ENCODE peak calls at places on chromosomes 5 and 9, in five cellular contexts. One of them, this sample, is unnamed.

GRCh38 chr5:31962321-31962720 is 211.8 kb downstream of the GOLPH3 start:
- DNase-seq in GM12878: no peak
- DNase-seq in K562: no peak
- DNase-seq in SK-N-SH: peak
- DNase-seq in HepG2: no peak
- DNase-seq in this sample: no peak

GRCh38 chr5:176542135-176542595 is 5.0 kb upstream of the RNF44 start:
- DNase-seq in GM12878: no peak
- DNase-seq in K562: peak
- DNase-seq in SK-N-SH: no peak
- DNase-seq in HepG2: no peak
- DNase-seq in this sample: no peak

GRCh38 chr5:177994063-177994462 is 2.0 kb downstream of the PROP1 start:
- DNase-seq in GM12878: no peak
- DNase-seq in K562: no peak
- DNase-seq in SK-N-SH: no peak
- DNase-seq in HepG2: no peak
- DNase-seq in this sample: no peak

GRCh38 chr9:123282343-123283047 is 14.1 kb upstream of the STRBP start:
- DNase-seq in GM12878: no peak
- DNase-seq in K562: no peak
- DNase-seq in SK-N-SH: no peak
- DNase-seq in HepG2: no peak
- DNase-seq in this sample: no peak

GRCh38 chr9:132987021-132987620 is 8.6 kb downstream of the GFI1B start:
- DNase-seq in GM12878: no peak
- DNase-seq in K562: no peak
- DNase-seq in SK-N-SH: no peak
- DNase-seq in HepG2: no peak
- DNase-seq in this sample: no peak

GRCh38 chr9:5858833-5859232 is 25.9 kb upstream of the ERMP1 start:
- DNase-seq in GM12878: no peak
- DNase-seq in K562: no peak
- DNase-seq in SK-N-SH: no peak
- DNase-seq in HepG2: no peak
- DNase-seq in this sample: no peak

GRCh38 chr9:87324613-87325194 is 173.0 kb upstream of the DAPK1 start:
- DNase-seq in GM12878: peak
- DNase-seq in K562: peak
- DNase-seq in SK-N-SH: peak
- DNase-seq in HepG2: peak
- DNase-seq in this sample: peak

GRCh38 chr5:56077796-56078233 is 83.1 kb upstream of the IL6ST start:
- DNase-seq in GM12878: peak
- DNase-seq in K562: no peak
- DNase-seq in SK-N-SH: no peak
- DNase-seq in HepG2: no peak
- DNase-seq in this sample: no peak

GRCh38 chr5:73039082-73039481 is 81.3 kb upstream of the TMEM171 start:
- DNase-seq in GM12878: no peak
- DNase-seq in K562: peak
- DNase-seq in SK-N-SH: no peak
- DNase-seq in HepG2: no peak
- DNase-seq in this sample: peak

GRCh38 chr5:169978744-169979143 is 1.6 kb downstream of the INSYN2B start:
- DNase-seq in GM12878: no peak
- DNase-seq in K562: no peak
- DNase-seq in SK-N-SH: no peak
- DNase-seq in HepG2: no peak
- DNase-seq in this sample: no peak

GRCh38 chr9:75226403-75227139 is 138.3 kb downstream of the OSTF1 start:
- DNase-seq in GM12878: no peak
- DNase-seq in K562: no peak
- DNase-seq in SK-N-SH: no peak
- DNase-seq in HepG2: no peak
- DNase-seq in this sample: no peak

GRCh38 chr5:118863345-118863744 is 125.0 kb downstream of the DTWD2 start:
- DNase-seq in GM12878: no peak
- DNase-seq in K562: no peak
- DNase-seq in SK-N-SH: no peak
- DNase-seq in HepG2: no peak
- DNase-seq in this sample: peak

GRCh38 chr9:112007575-112008240 is 111.1 kb downstream of the UGCG start:
- DNase-seq in GM12878: no peak
- DNase-seq in K562: no peak
- DNase-seq in SK-N-SH: no peak
- DNase-seq in HepG2: no peak
- DNase-seq in this sample: no peak

GRCh38 chr9:14313951-14314423 is at the start of gene NFIB:
- DNase-seq in GM12878: no peak
- DNase-seq in K562: peak
- DNase-seq in SK-N-SH: peak
- DNase-seq in HepG2: peak
- DNase-seq in this sample: peak

GRCh38 chr5:145953202-145953601 is 16.8 kb downstream of the SH3RF2 start:
- DNase-seq in GM12878: no peak
- DNase-seq in K562: no peak
- DNase-seq in SK-N-SH: no peak
- DNase-seq in HepG2: no peak
- DNase-seq in this sample: no peak

GRCh38 chr5:6176294-6176693 is 202.1 kb downstream of the MED10 start:
- DNase-seq in GM12878: no peak
- DNase-seq in K562: no peak
- DNase-seq in SK-N-SH: no peak
- DNase-seq in HepG2: no peak
- DNase-seq in this sample: no peak

GRCh38 chr5:173888473-173889135 is 455 bp downstream of the CPEB4 start:
- DNase-seq in GM12878: no peak
- DNase-seq in K562: peak
- DNase-seq in SK-N-SH: peak
- DNase-seq in HepG2: no peak
- DNase-seq in this sample: peak

GRCh38 chr5:100546041-100546440 is 10.9 kb downstream of the FAM174A start:
- DNase-seq in GM12878: no peak
- DNase-seq in K562: no peak
- DNase-seq in SK-N-SH: no peak
- DNase-seq in HepG2: no peak
- DNase-seq in this sample: no peak

GRCh38 chr5:107516452-107517184 is 154.1 kb downstream of the EFNA5 start:
- DNase-seq in GM12878: no peak
- DNase-seq in K562: no peak
- DNase-seq in SK-N-SH: no peak
- DNase-seq in HepG2: no peak
- DNase-seq in this sample: peak

GRCh38 chr5:168295574-168296201 is 4.2 kb downstream of the WWC1 start:
- DNase-seq in GM12878: no peak
- DNase-seq in K562: no peak
- DNase-seq in SK-N-SH: peak
- DNase-seq in HepG2: no peak
- DNase-seq in this sample: peak

GRCh38 chr5:134028496-134028895 is 23.7 kb upstream of the VDAC1 start:
- DNase-seq in GM12878: no peak
- DNase-seq in K562: no peak
- DNase-seq in SK-N-SH: no peak
- DNase-seq in HepG2: no peak
- DNase-seq in this sample: no peak

GRCh38 chr5:168836603-168837245 is 257.6 kb upstream of the PANK3 start:
- DNase-seq in GM12878: no peak
- DNase-seq in K562: no peak
- DNase-seq in SK-N-SH: no peak
- DNase-seq in HepG2: no peak
- DNase-seq in this sample: no peak

GRCh38 chr5:166117062-166117743 is 2174.2 kb upstream of the WWC1 start:
- DNase-seq in GM12878: no peak
- DNase-seq in K562: no peak
- DNase-seq in SK-N-SH: no peak
- DNase-seq in HepG2: no peak
- DNase-seq in this sample: no peak

GRCh38 chr9:105877719-105878118 is 183.4 kb downstream of the TMEM38B start:
- DNase-seq in GM12878: peak
- DNase-seq in K562: no peak
- DNase-seq in SK-N-SH: no peak
- DNase-seq in HepG2: no peak
- DNase-seq in this sample: no peak

GRCh38 chr5:1789838-1790462 is 9.7 kb downstream of the MRPL36 start:
- DNase-seq in GM12878: no peak
- DNase-seq in K562: no peak
- DNase-seq in SK-N-SH: no peak
- DNase-seq in HepG2: no peak
- DNase-seq in this sample: peak

GRCh38 chr5:131430794-131431193 is 166.9 kb downstream of the CDC42SE2 start:
- DNase-seq in GM12878: no peak
- DNase-seq in K562: no peak
- DNase-seq in SK-N-SH: no peak
- DNase-seq in HepG2: no peak
- DNase-seq in this sample: peak

GRCh38 chr5:135995979-135996378 is 32.8 kb upstream of the TGFBI start:
- DNase-seq in GM12878: no peak
- DNase-seq in K562: no peak
- DNase-seq in SK-N-SH: no peak
- DNase-seq in HepG2: no peak
- DNase-seq in this sample: no peak

GRCh38 chr5:133029321-133029720 is 3.0 kb upstream of the ZCCHC10 start:
- DNase-seq in GM12878: no peak
- DNase-seq in K562: no peak
- DNase-seq in SK-N-SH: no peak
- DNase-seq in HepG2: no peak
- DNase-seq in this sample: no peak

GRCh38 chr5:101942321-101942882 is 353.7 kb downstream of the SLCO4C1 start:
- DNase-seq in GM12878: no peak
- DNase-seq in K562: peak
- DNase-seq in SK-N-SH: peak
- DNase-seq in HepG2: peak
- DNase-seq in this sample: no peak

GRCh38 chr5:65394078-65394477 is 87.6 kb downstream of the ADAMTS6 start:
- DNase-seq in GM12878: no peak
- DNase-seq in K562: no peak
- DNase-seq in SK-N-SH: no peak
- DNase-seq in HepG2: peak
- DNase-seq in this sample: peak

GRCh38 chr5:77409870-77410621 is 82.1 kb downstream of the WDR41 start:
- DNase-seq in GM12878: no peak
- DNase-seq in K562: no peak
- DNase-seq in SK-N-SH: no peak
- DNase-seq in HepG2: no peak
- DNase-seq in this sample: no peak

GRCh38 chr5:54091416-54092130 is 218.8 kb downstream of the ARL15 start:
- DNase-seq in GM12878: no peak
- DNase-seq in K562: no peak
- DNase-seq in SK-N-SH: no peak
- DNase-seq in HepG2: no peak
- DNase-seq in this sample: no peak

GRCh38 chr5:32311404-32312193 is 1.1 kb downstream of the MTMR12 start:
- DNase-seq in GM12878: no peak
- DNase-seq in K562: peak
- DNase-seq in SK-N-SH: peak
- DNase-seq in HepG2: no peak
- DNase-seq in this sample: peak

GRCh38 chr9:75990181-75990580 is 99.7 kb downstream of the PCSK5 start:
- DNase-seq in GM12878: no peak
- DNase-seq in K562: no peak
- DNase-seq in SK-N-SH: no peak
- DNase-seq in HepG2: no peak
- DNase-seq in this sample: no peak

GRCh38 chr9:120713257-120714087 is 798 bp downstream of the MEGF9 start:
- DNase-seq in GM12878: no peak
- DNase-seq in K562: peak
- DNase-seq in SK-N-SH: peak
- DNase-seq in HepG2: no peak
- DNase-seq in this sample: no peak

GRCh38 chr9:2291980-2292704 is 277.0 kb downstream of the SMARCA2 start:
- DNase-seq in GM12878: no peak
- DNase-seq in K562: no peak
- DNase-seq in SK-N-SH: no peak
- DNase-seq in HepG2: no peak
- DNase-seq in this sample: no peak

GRCh38 chr9:91727316-91727861 is 222.6 kb downstream of the ROR2 start:
- DNase-seq in GM12878: no peak
- DNase-seq in K562: peak
- DNase-seq in SK-N-SH: peak
- DNase-seq in HepG2: peak
- DNase-seq in this sample: peak

GRCh38 chr9:91663858-91664257 is 240.2 kb upstream of the NFIL3 start:
- DNase-seq in GM12878: no peak
- DNase-seq in K562: no peak
- DNase-seq in SK-N-SH: no peak
- DNase-seq in HepG2: no peak
- DNase-seq in this sample: no peak

GRCh38 chr5:160434022-160434531 is 12.4 kb downstream of the PTTG1 start:
- DNase-seq in GM12878: peak
- DNase-seq in K562: peak
- DNase-seq in SK-N-SH: no peak
- DNase-seq in HepG2: peak
- DNase-seq in this sample: no peak
- TF ChIP-seq SMC3 in GM12878: no peak
- TF ChIP-seq SMC3 in K562: no peak
- TF ChIP-seq SMC3 in SK-N-SH: no peak
- TF ChIP-seq SMC3 in HepG2: no peak
- TF ChIP-seq SMC3 in this sample: no peak

GRCh38 chr9:89505048-89505447 is 7.1 kb upstream of the SEMA4D start:
- DNase-seq in GM12878: no peak
- DNase-seq in K562: no peak
- DNase-seq in SK-N-SH: no peak
- DNase-seq in HepG2: no peak
- DNase-seq in this sample: no peak
- H2AFZ ChIP-seq in GM12878: no peak
- H2AFZ ChIP-seq in K562: no peak
- H2AFZ ChIP-seq in SK-N-SH: no peak
- H2AFZ ChIP-seq in HepG2: no peak
- H2AFZ ChIP-seq in this sample: no peak

GRCh38 chr5:83035373-83036170 is 41.6 kb downstream of the TMEM167A start:
- DNase-seq in GM12878: no peak
- DNase-seq in K562: no peak
- DNase-seq in SK-N-SH: peak
- DNase-seq in HepG2: no peak
- DNase-seq in this sample: no peak
- TF ChIP-seq SMC3 in GM12878: no peak
- TF ChIP-seq SMC3 in K562: no peak
- TF ChIP-seq SMC3 in SK-N-SH: peak
- TF ChIP-seq SMC3 in HepG2: no peak
- TF ChIP-seq SMC3 in this sample: no peak

DNA sequence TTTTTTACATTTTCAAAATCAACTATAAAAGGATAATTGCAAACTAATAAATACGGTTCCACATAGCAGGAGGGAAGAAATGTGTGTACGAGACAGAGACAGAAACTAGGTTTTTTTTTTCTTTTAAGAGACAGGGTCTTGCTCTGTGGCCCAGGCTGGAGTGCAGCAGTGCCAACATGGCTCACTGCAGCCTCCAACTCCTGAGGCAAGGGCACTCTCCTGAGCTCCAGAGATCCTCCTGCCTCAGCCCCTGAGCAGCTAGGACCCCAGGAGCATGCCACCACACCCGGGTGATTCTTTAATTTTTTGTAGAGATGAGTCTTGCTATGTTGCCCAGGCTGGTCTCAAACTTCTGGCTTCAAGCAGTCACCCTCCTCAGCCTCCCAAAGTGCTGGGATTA is 2.1 kb upstream of the OR2V1 start:
- DNase-seq in GM12878: no peak
- DNase-seq in K562: no peak
- DNase-seq in SK-N-SH: no peak
- DNase-seq in HepG2: no peak
- DNase-seq in this sample: no peak
- H2AFZ ChIP-seq in GM12878: no peak
- H2AFZ ChIP-seq in K562: peak
- H2AFZ ChIP-seq in SK-N-SH: no peak
- H2AFZ ChIP-seq in HepG2: no peak
- H2AFZ ChIP-seq in this sample: no peak

GRCh38 chr5:68086857-68087256 is 128.7 kb upstream of the PIK3R1 start:
- DNase-seq in GM12878: no peak
- DNase-seq in K562: no peak
- DNase-seq in SK-N-SH: no peak
- DNase-seq in HepG2: no peak
- DNase-seq in this sample: peak
- TF ChIP-seq SMC3 in GM12878: no peak
- TF ChIP-seq SMC3 in K562: no peak
- TF ChIP-seq SMC3 in SK-N-SH: no peak
- TF ChIP-seq SMC3 in HepG2: no peak
- TF ChIP-seq SMC3 in this sample: no peak

This sample was measured in IMR-90.